ENCODE peak calls at places on chromosomes 4 and X, in six cellular contexts. D, X, V, U, S and L are unnamed samples.

GRCh38 chr4:111618908-111619307 is 526.3 kb upstream of the FAM241A start:
- DNase-seq in U (no peak), V (no peak), D (no peak), X (no peak), S (no peak), L (no peak)

GRCh38 chr4:82517043-82517442 is 44.7 kb downstream of the TMEM150C start:
- DNase-seq in S (no peak), D (no peak), U (no peak), V (no peak), X (no peak), L (no peak)

GRCh38 chrX:123121241-123121640 is 62.8 kb upstream of the GRIA3 start:
- DNase-seq in S (no peak), D (no peak), X (no peak), V (no peak), U (no peak), L (no peak)

GRCh38 chr4:184416913-184417734 is 57.2 kb downstream of the IRF2 start:
- DNase-seq in V (peak), U (no peak), S (no peak), D (no peak), X (no peak), L (no peak)

GRCh38 chr4:55346851-55347255 is 811 bp downstream of the SRD5A3 start:
- DNase-seq in D (no peak), U (no peak), S (peak), V (peak), X (no peak), L (no peak)

GRCh38 chr4:38190717-38191178 is 230.6 kb downstream of the PTTG2 start:
- DNase-seq in S (no peak), X (no peak), V (no peak), U (no peak), D (peak), L (no peak)

GRCh38 chr4:184409911-184410692 is 64.2 kb downstream of the IRF2 start:
- DNase-seq in S (no peak), X (no peak), V (no peak), D (peak), U (no peak), L (no peak)

GRCh38 chr4:172887959-172888358 is 280.7 kb upstream of the GALNT7 start:
- DNase-seq in S (no peak), V (no peak), U (no peak), X (no peak), D (no peak), L (no peak)

GRCh38 chrX:11934089-11934488 is 176.1 kb downstream of the MSL3 start:
- DNase-seq in D (no peak), X (no peak), U (no peak), S (no peak), V (no peak), L (no peak)

GRCh38 chr4:77776182-77777134 is 42.7 kb downstream of the CNOT6L start:
- DNase-seq in X (no peak), U (no peak), V (no peak), D (no peak), S (no peak), L (no peak)

GRCh38 chrX:11375614-11376119 is 82.5 kb downstream of the AMELX start:
- DNase-seq in D (no peak), V (no peak), X (no peak), U (no peak), S (no peak), L (no peak)

GRCh38 chr4:150849016-150849415 is 166.1 kb downstream of the LRBA start:
- DNase-seq in S (no peak), X (no peak), V (no peak), D (no peak), U (no peak), L (no peak)

DNA sequence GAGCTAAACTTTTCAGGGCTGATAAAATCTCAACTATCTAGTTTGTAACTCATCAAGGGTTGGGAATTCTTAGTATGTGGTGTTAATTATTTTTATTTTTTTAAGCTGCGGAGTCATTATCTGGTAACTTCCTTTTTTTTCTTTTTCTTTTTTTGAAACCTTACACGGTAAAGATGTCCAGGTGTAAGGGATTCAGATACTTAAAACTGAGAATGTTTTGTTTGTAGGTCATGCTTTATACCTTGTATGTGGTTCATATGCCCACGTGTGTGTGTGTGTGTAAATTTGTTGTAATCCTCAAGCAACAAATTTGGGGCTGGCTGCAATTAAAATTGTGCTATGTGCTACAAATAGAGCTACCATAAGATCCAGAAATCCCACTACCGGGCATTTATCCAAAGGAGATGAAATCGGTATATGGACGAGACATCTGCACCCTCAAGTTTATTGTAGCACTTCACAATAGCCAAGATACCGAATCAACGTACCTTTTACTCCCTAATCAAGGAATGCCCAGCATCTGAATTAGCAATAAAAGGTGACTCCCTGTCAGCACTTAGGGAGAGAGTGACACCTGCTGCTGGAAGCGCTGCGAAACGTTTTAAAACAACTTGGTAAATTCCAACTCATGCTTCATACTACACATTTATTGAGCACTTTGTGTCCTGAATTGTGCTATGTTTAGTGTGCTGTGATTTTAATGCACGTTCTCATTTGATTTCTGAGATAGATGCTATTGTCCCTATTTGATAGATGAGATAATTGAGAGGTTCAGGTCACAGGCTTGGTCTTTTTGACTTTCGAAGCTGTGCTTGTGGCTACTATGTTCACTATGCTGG is 16.1 kb downstream of the MSMO1 start:
- DNase-seq in V (no peak), S (no peak), U (no peak), D (no peak), X (no peak), L (no peak)
- TF ChIP-seq POLR2A in V (no peak), S (no peak), U (no peak), D (no peak), X (no peak), L (no peak)

DNA sequence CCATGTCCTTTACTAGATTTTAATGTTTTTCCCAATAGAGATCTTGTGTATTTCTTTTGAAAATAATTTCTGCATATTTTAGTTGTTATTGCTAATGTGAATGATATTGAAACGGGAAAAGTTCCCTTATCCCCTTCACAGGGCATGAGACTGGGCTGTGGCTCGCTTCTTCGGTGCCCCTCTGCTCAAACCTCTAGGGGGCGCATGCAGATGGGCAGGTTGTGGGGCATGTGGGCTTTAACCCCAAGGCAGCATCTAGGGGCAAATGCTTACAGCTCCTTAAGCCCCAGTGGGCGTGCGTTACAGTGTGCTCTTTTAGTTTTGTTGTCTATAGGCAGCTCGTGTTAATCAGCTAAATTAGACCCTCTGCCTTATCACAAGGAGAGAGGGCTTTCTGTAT is 194.7 kb downstream of the OPHN1 start:
- DNase-seq in X (no peak), U (no peak), V (peak), S (no peak), D (no peak), L (no peak)
- TF ChIP-seq CTCF in X (peak), U (no peak), V (no peak), S (no peak), D (no peak), L (no peak)

GRCh38 chrX:103311401-103311785 is 603 bp upstream of the BEX2 start:
- DNase-seq in S (no peak), U (no peak), V (no peak), X (no peak), D (no peak), L (no peak)

GRCh38 chrX:103309860-103310591 is 764 bp downstream of the BEX2 start:
- DNase-seq in U (peak), D (no peak), S (no peak), X (no peak), V (no peak), L (no peak)

GRCh38 chrX:103310592-103311400 is at the start of gene BEX2:
- DNase-seq in V (peak), D (no peak), S (peak), U (peak), X (peak), L (peak)
- TF ChIP-seq POLR2A in V (no peak), D (no peak), S (peak), U (peak), X (peak), L (no peak)

GRCh38 chr4:40227284-40227683 is 30.5 kb downstream of the RHOH start:
- DNase-seq in U (no peak), S (no peak), X (no peak), D (no peak), V (no peak), L (no peak)

GRCh38 chr4:40225497-40225896 is 28.7 kb downstream of the RHOH start:
- DNase-seq in U (no peak), X (no peak), S (no peak), D (no peak), V (no peak), L (no peak)

GRCh38 chr4:40232610-40233009 is 35.8 kb downstream of the RHOH start:
- DNase-seq in U (no peak), V (no peak), D (no peak), S (no peak), X (no peak), L (no peak)

GRCh38 chr4:40231464-40231863 is 34.6 kb downstream of the RHOH start:
- DNase-seq in X (no peak), U (no peak), D (no peak), S (no peak), V (no peak), L (no peak)

GRCh38 chr4:40228497-40229365 is 31.9 kb downstream of the RHOH start:
- DNase-seq in S (no peak), X (no peak), U (no peak), D (no peak), V (no peak), L (no peak)
- TF ChIP-seq CTCF in S (no peak), X (peak), U (peak), D (no peak), V (peak), L (no peak)

GRCh38 chrX:12965390-12965940 is 9.4 kb upstream of the TMSB4X start:
- DNase-seq in S (no peak), V (no peak), X (no peak), U (no peak), D (no peak), L (no peak)
- TF ChIP-seq POLR2A in S (no peak), V (no peak), X (no peak), U (no peak), D (no peak), L (no peak)

GRCh38 chrX:103918050-103918449 is 44.4 kb upstream of the TMSB15B start:
- DNase-seq in U (peak), D (peak), S (peak), X (peak), V (no peak), L (peak)
- TF ChIP-seq CTCF in U (peak), D (peak), S (peak), X (peak), V (no peak), L (peak)